ENCODE peak calls at places on chromosomes 16 and 17, in seven cellular contexts. W, Q, H, R, Y, T and A are unnamed samples.

GRCh38 chr17:43308999-43309398 is 75.2 kb upstream of the RNU2-1 start:
- DNase-seq in W (no peak), Q (no peak), H (no peak), R (no peak), Y (no peak), T (no peak), A (no peak)

GRCh38 chr16:85173077-85173980 is 61.1 kb upstream of the CIBAR2 start:
- DNase-seq in W (peak; percentile 85), Q (no peak), H (no peak), R (peak; percentile 75), Y (no peak), T (peak; percentile 42), A (peak; percentile 49)

GRCh38 chr16:82067042-82067809 is 32.2 kb downstream of the HSD17B2 start:
- DNase-seq in W (no peak), Q (no peak), H (no peak), R (no peak), Y (no peak), T (no peak), A (no peak)

GRCh38 chr16:85045641-85046471 is 18.3 kb downstream of the KIAA0513 start:
- DNase-seq in W (no peak), Q (peak; percentile 29), H (no peak), R (no peak), Y (no peak), T (no peak), A (no peak)

GRCh38 chr16:20839504-20839903 is 33.2 kb downstream of the REXO5 start:
- DNase-seq in W (no peak), Q (no peak), H (no peak), R (no peak), Y (no peak), T (no peak), A (no peak)

GRCh38 chr17:2053380-2054261 is 1.3 kb upstream of the HIC1 start:
- DNase-seq in W (peak; percentile 77), Q (peak; percentile 70), H (peak; percentile 51), R (no peak), Y (no peak), T (peak; percentile 81), A (peak; percentile 34)

GRCh38 chr17:5812590-5812989 is 228.3 kb upstream of the NLRP1 start:
- DNase-seq in W (no peak), Q (no peak), H (no peak), R (no peak), Y (no peak), T (no peak), A (no peak)

GRCh38 chr16:71453051-71453450 is 9.0 kb downstream of the ZNF23 start:
- DNase-seq in W (no peak), Q (no peak), H (no peak), R (no peak), Y (no peak), T (no peak), A (no peak)

GRCh38 chr16:30096105-30096861 is at the start of gene YPEL3:
- DNase-seq in W (peak; percentile 87), Q (peak; percentile 97), H (peak; percentile 94), R (no peak), Y (peak; percentile 48), T (peak; percentile 89), A (peak; percentile 94)

GRCh38 chr16:85149776-85150175 is 37.5 kb upstream of the CIBAR2 start:
- DNase-seq in W (no peak), Q (peak; percentile 74), H (peak; percentile 95), R (no peak), Y (no peak), T (no peak), A (no peak)

GRCh38 chr16:1640261-1640956 is 28.2 kb downstream of the CRAMP1 start:
- DNase-seq in W (no peak), Q (no peak), H (no peak), R (no peak), Y (no peak), T (no peak), A (no peak)
- H3K36me3 ChIP-seq in W (peaks cover 20% of the 10 kb centered on the region), Q (no peaks in the 10 kb centered on the region), H (no peaks in the 10 kb centered on the region), R (peaks cover 33% of the 10 kb centered on the region), Y (peaks cover 58% of the 10 kb centered on the region), T (peaks cover 70% of the 10 kb centered on the region), A (peaks cover 51% of the 10 kb centered on the region)

GRCh38 chr17:79917902-79918484 is 78.8 kb upstream of the CBX4 start:
- DNase-seq in W (no peak), Q (no peak), H (no peak), R (no peak), Y (no peak), T (no peak), A (no peak)
- H3K36me3 ChIP-seq in W (no peaks in the 10 kb centered on the region), Q (no peaks in the 10 kb centered on the region), H (no peaks in the 10 kb centered on the region), R (no peaks in the 10 kb centered on the region), Y (no peaks in the 10 kb centered on the region), T (no peaks in the 10 kb centered on the region), A (no peaks in the 10 kb centered on the region)

GRCh38 chr17:44398692-44399691 is 9.5 kb upstream of the ITGA2B start:
- DNase-seq in W (no peak), Q (no peak), H (no peak), R (no peak), Y (no peak), T (no peak), A (no peak)
- H3K36me3 ChIP-seq in W (peaks cover 19% of the 10 kb centered on the region), Q (peaks cover 11% of the 10 kb centered on the region), H (peaks cover 3% of the 10 kb centered on the region), R (peaks cover 35% of the 10 kb centered on the region), Y (peaks cover 37% of the 10 kb centered on the region), T (peaks cover 64% of the 10 kb centered on the region), A (peaks cover 64% of the 10 kb centered on the region)

DNA sequence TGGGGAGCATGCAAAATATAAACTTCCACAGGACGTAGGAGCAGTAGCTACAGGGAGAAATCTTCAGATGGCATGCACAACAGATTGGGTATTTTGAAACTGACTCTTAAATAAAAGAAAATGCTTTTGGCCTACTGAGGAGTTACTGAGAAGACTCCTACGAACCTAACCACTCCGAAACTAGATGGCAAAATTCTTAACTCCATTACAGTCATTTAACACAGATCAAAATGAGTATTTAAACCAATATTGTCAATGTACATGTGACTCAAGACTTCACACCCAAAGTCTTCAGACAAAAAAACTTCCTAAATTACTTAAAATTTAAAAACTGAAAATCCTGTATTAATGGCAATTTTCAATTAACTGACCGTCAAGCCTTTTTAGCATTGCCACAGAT is 8.4 kb upstream of the TERB1 start:
- DNase-seq in W (no peak), Q (no peak), H (no peak), R (no peak), Y (no peak), T (no peak), A (no peak)
- H3K36me3 ChIP-seq in W (peaks cover 6% of the 10 kb centered on the region), Q (no peaks in the 10 kb centered on the region), H (no peaks in the 10 kb centered on the region), R (peaks cover 25% of the 10 kb centered on the region), Y (peaks cover 50% of the 10 kb centered on the region), T (peaks cover 80% of the 10 kb centered on the region), A (peaks cover 26% of the 10 kb centered on the region)

GRCh38 chr16:27602103-27602502 is 52.2 kb downstream of the KATNIP start:
- DNase-seq in W (no peak), Q (no peak), H (no peak), R (no peak), Y (no peak), T (no peak), A (no peak)
- H3K36me3 ChIP-seq in W (no peaks in the 10 kb centered on the region), Q (no peaks in the 10 kb centered on the region), H (no peaks in the 10 kb centered on the region), R (no peaks in the 10 kb centered on the region), Y (no peaks in the 10 kb centered on the region), T (no peaks in the 10 kb centered on the region), A (no peaks in the 10 kb centered on the region)

GRCh38 chr16:6663668-6664067 is 669.0 kb upstream of the RBFOX1 start:
- DNase-seq in W (no peak), Q (no peak), H (no peak), R (no peak), Y (no peak), T (no peak), A (no peak)

GRCh38 chr16:6672507-6672906 is 660.1 kb upstream of the RBFOX1 start:
- DNase-seq in W (no peak), Q (no peak), H (no peak), R (no peak), Y (no peak), T (no peak), A (no peak)

GRCh38 chr16:6665126-6665525 is 667.5 kb upstream of the RBFOX1 start:
- DNase-seq in W (no peak), Q (no peak), H (no peak), R (no peak), Y (no peak), T (no peak), A (no peak)

GRCh38 chr16:6667393-6667792 is 665.3 kb upstream of the RBFOX1 start:
- DNase-seq in W (no peak), Q (no peak), H (no peak), R (no peak), Y (no peak), T (no peak), A (no peak)
- H3K36me3 ChIP-seq in W (no peaks in the 10 kb centered on the region), Q (no peaks in the 10 kb centered on the region), H (no peaks in the 10 kb centered on the region), R (no peaks in the 10 kb centered on the region), Y (no peaks in the 10 kb centered on the region), T (no peaks in the 10 kb centered on the region), A (no peaks in the 10 kb centered on the region)

GRCh38 chr17:67109111-67109510 is 64.8 kb downstream of the CACNG1 start:
- DNase-seq in W (no peak), Q (no peak), H (no peak), R (no peak), Y (no peak), T (no peak), A (no peak)

GRCh38 chr17:67113481-67113880 is 69.1 kb downstream of the CACNG1 start:
- DNase-seq in W (no peak), Q (no peak), H (no peak), R (no peak), Y (no peak), T (peak; percentile 33), A (no peak)

GRCh38 chr17:67111808-67112207 is 67.5 kb downstream of the CACNG1 start:
- DNase-seq in W (no peak), Q (no peak), H (no peak), R (no peak), Y (no peak), T (no peak), A (no peak)

GRCh38 chr17:67110619-67111018 is 66.3 kb downstream of the CACNG1 start:
- DNase-seq in W (no peak), Q (no peak), H (no peak), R (no peak), Y (no peak), T (no peak), A (no peak)

DNA sequence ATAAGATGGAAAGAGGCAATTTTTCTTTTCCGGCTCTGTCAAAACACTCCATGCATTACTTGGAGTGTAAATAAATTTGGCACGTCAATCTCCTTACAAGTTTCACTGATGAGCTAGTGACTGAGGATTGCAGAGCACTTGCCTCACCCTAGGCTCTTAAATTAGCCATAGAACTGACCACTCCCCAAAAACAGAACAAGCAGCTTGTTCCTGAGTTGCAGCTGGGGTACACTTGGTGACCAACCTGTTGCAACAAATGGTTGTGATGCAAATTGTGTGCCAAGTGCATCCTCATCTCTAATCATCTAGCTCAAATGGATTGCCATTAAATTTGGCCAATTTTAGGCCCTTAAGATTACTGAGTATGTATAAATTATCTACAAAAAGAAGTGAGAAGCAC is 67.0 kb downstream of the CACNG1 start:
- DNase-seq in W (no peak), Q (no peak), H (no peak), R (no peak), Y (no peak), T (no peak), A (no peak)
- H3K36me3 ChIP-seq in W (peaks cover 8% of the 10 kb centered on the region), Q (peaks cover 6% of the 10 kb centered on the region), H (no peaks in the 10 kb centered on the region), R (peaks cover 27% of the 10 kb centered on the region), Y (peaks cover 18% of the 10 kb centered on the region), T (peaks cover 81% of the 10 kb centered on the region), A (peaks cover 65% of the 10 kb centered on the region)